ENCODE peak calls at places on chromosomes 5 and 9, in eight cellular contexts. A is NCI-H748 treated with DMSO at 0.1 percent for 48 hours; K is occipital lobe; P is choroid plexus epithelial cell; H is naive thymus-derived CD8-positive, alpha-beta T cell; S is ovary; J is RWPE1; C is HT-29. Z is an unnamed sample.

GRCh38 chr5:97425511-97425910 is 242.5 kb upstream of the RIOK2 start:
- DNase-seq in S (no peak), K (no peak), C (no peak), H (no peak), J (peak; percentile 13), A (no peak), P (peak; percentile 43), Z (no peak)

GRCh38 chr5:102589661-102590060 is 90.9 kb upstream of the SLCO6A1 start:
- DNase-seq in P (no peak), A (no peak), K (no peak), C (no peak), H (no peak), J (no peak), S (no peak), Z (no peak)

GRCh38 chr5:108074626-108075025 is 307.3 kb downstream of the FBXL17 start:
- DNase-seq in S (no peak), C (no peak), A (no peak), K (no peak), H (no peak), P (no peak), J (no peak), Z (no peak)

GRCh38 chr9:114652776-114653555 is 4.6 kb downstream of the TEX53 start:
- DNase-seq in H (no peak), C (no peak), P (peak; percentile 16), K (no peak), J (no peak), S (no peak), A (no peak), Z (no peak)

GRCh38 chr9:89896806-89897340 is 292.1 kb downstream of the GADD45G start:
- DNase-seq in C (no peak), A (no peak), P (no peak), S (no peak), J (no peak), H (no peak), K (no peak), Z (no peak)

GRCh38 chr9:120394058-120394669 is 185.8 kb downstream of the CDK5RAP2 start:
- DNase-seq in H (no peak), P (peak; percentile 93), S (no peak), J (peak; percentile 81), A (no peak), K (no peak), C (no peak), Z (no peak)

GRCh38 chr5:94021246-94021645 is 279.8 kb upstream of the POU5F2 start:
- DNase-seq in P (peak; percentile 50), J (peak; percentile 63), C (peak; percentile 93), S (no peak), A (peak; percentile 27), K (no peak), H (no peak), Z (no peak)

GRCh38 chr9:78074385-78075291 is 43.0 kb upstream of the GNAQ start:
- DNase-seq in K (no peak), S (no peak), C (no peak), P (no peak), H (no peak), A (no peak), J (no peak), Z (no peak)

GRCh38 chr5:72848474-72849428 is 32.3 kb downstream of the TNPO1 start:
- DNase-seq in K (peak; percentile 54), H (peak; percentile 34), P (peak; percentile 44), C (peak; percentile 51), A (peak; percentile 24), J (peak; percentile 54), S (peak; percentile 60), Z (no peak)

GRCh38 chr9:129624947-129625346 is 1.0 kb upstream of the NTMT1 start:
- DNase-seq in J (no peak), H (no peak), C (no peak), P (peak; percentile 69), A (peak; percentile 39), K (no peak), S (no peak), Z (peak; percentile 69)

GRCh38 chr9:23088932-23089364 is 642.3 kb downstream of the DMRTA1 start:
- DNase-seq in P (no peak), C (no peak), A (no peak), H (no peak), S (no peak), K (no peak), J (no peak), Z (no peak)

GRCh38 chr5:179549973-179550510 is 312 bp upstream of the RUFY1 start:
- DNase-seq in A (no peak), K (peak; percentile 56), J (no peak), C (peak; percentile 55), S (no peak), P (peak; percentile 53), H (no peak), Z (no peak)

GRCh38 chr5:132008163-132008473 is 3.3 kb downstream of the ACSL6 start:
- DNase-seq in C (no peak), J (peak; percentile 55), S (no peak), P (no peak), H (no peak), K (no peak), A (no peak), Z (no peak)

GRCh38 chr5:146825033-146825432 is 53.5 kb downstream of the PPP2R2B start:
- DNase-seq in K (no peak), A (no peak), H (no peak), P (peak; percentile 56), S (no peak), C (peak; percentile 55), J (peak; percentile 16), Z (no peak)

GRCh38 chr9:134341306-134341705 is 15.1 kb downstream of the RXRA start:
- DNase-seq in A (no peak), S (no peak), H (no peak), K (no peak), J (no peak), C (peak; percentile 76), P (no peak), Z (no peak)

GRCh38 chr9:14958989-14959388 is 48.8 kb upstream of the FREM1 start:
- DNase-seq in K (no peak), C (no peak), S (no peak), J (no peak), P (no peak), A (no peak), H (no peak), Z (no peak)

GRCh38 chr5:150644058-150644457 is 3.6 kb downstream of the SYNPO start:
- DNase-seq in K (no peak), P (no peak), S (no peak), A (no peak), J (no peak), H (no peak), C (no peak), Z (no peak)